ENCODE peak calls at places on chromosomes 1 and 21, in nine cellular contexts. E is AG09309; N is heart right ventricle; V is lower lobe of right lung; H is OCI-LY7; C is CD8-positive, alpha-beta T cell; Y is HL-60; Q is progenitor cell of endocrine pancreas; Z is activated CD8-positive, alpha-beta T cell treated with anti-CD3 and anti-CD28 coated beads for 36 hours. L is an unnamed sample.

GRCh38 chr1:98049370-98050115 is 128.7 kb upstream of the DPYD start:
- DNase-seq in H (no peak), C (no peak), Z (peak), Q (no peak), N (no peak), E (no peak), Y (no peak), V (peak), L (no peak)

GRCh38 chr1:213973129-213973528 is 14.6 kb upstream of the PROX1 start:
- DNase-seq in Q (no peak), Z (no peak), H (no peak), N (no peak), Y (no peak), V (no peak), E (no peak), C (no peak), L (no peak)

GRCh38 chr1:31234309-31234708 is 5.4 kb downstream of the NKAIN1 start:
- DNase-seq in Q (no peak), C (no peak), N (no peak), V (no peak), E (no peak), Y (no peak), H (no peak), Z (no peak), L (no peak)

GRCh38 chr1:167612583-167612982 is 17.4 kb upstream of the RCSD1 start:
- DNase-seq in Q (no peak), E (no peak), H (no peak), C (no peak), V (no peak), Y (no peak), N (no peak), Z (no peak), L (no peak)

GRCh38 chr1:64826991-64827390 is 82.1 kb downstream of the RAVER2 start:
- DNase-seq in Z (no peak), Q (no peak), Y (no peak), N (no peak), H (no peak), E (peak), C (no peak), V (no peak), L (no peak)

GRCh38 chr1:155396874-155397476 is 76.3 kb downstream of the RUSC1 start:
- DNase-seq in V (peak), Q (no peak), Y (no peak), H (no peak), C (no peak), Z (no peak), N (no peak), E (no peak), L (no peak)

GRCh38 chr1:39952359-39953110 is 2.4 kb upstream of the MFSD2A start:
- DNase-seq in V (no peak), N (no peak), E (no peak), Z (no peak), H (no peak), Q (no peak), Y (no peak), C (no peak), L (no peak)

GRCh38 chr21:41888749-41889376 is 9.7 kb upstream of the PRDM15 start:
- DNase-seq in Y (no peak), V (no peak), Z (no peak), H (no peak), E (no peak), C (no peak), Q (no peak), N (no peak), L (no peak)

GRCh38 chr1:198258491-198258890 is 101.7 kb downstream of the NEK7 start:
- DNase-seq in E (peak), H (no peak), N (no peak), Y (no peak), Z (no peak), Q (no peak), V (no peak), C (no peak), L (peak)

GRCh38 chr1:237879195-237879594 is 11.5 kb downstream of the ZP4 start:
- DNase-seq in Y (no peak), Z (no peak), E (no peak), Q (no peak), N (no peak), V (no peak), H (no peak), C (no peak), L (no peak)

GRCh38 chr1:65458730-65459396 is 38.4 kb downstream of the LEPR start:
- DNase-seq in C (no peak), H (no peak), V (no peak), Z (no peak), Y (no peak), Q (no peak), N (no peak), E (no peak), L (no peak)

GRCh38 chr1:1169429-1170214 is 4.1 kb upstream of the TTLL10 start:
- DNase-seq in H (no peak), V (peak), Z (no peak), Y (no peak), N (peak), Q (no peak), E (no peak), C (no peak), L (no peak)

GRCh38 chr1:154567386-154568164 is at the start of gene CHRNB2:
- DNase-seq in E (no peak), Y (peak), Z (peak), V (peak), C (peak), Q (peak), H (peak), N (peak), L (peak)

GRCh38 chr1:39754026-39754569 is 15.4 kb downstream of the PPIE start:
- DNase-seq in Q (no peak), N (no peak), H (no peak), Z (no peak), Y (no peak), V (no peak), E (no peak), C (no peak), L (no peak)

GRCh38 chr21:41926068-41926806 is 27.6 kb downstream of the C2CD2 start:
- DNase-seq in N (no peak), E (no peak), H (peak), Q (no peak), Z (peak), Y (no peak), C (no peak), V (no peak), L (peak)

GRCh38 chr1:162561616-162562451 is at the start of gene UAP1:
- DNase-seq in Z (no peak), Y (peak), V (no peak), Q (no peak), H (peak), E (no peak), C (no peak), N (no peak), L (no peak)

GRCh38 chr1:10836726-10837125 is 40.3 kb upstream of the CASZ1 start:
- DNase-seq in V (no peak), Z (no peak), H (no peak), C (no peak), N (no peak), Q (no peak), Y (no peak), E (no peak), L (no peak)

GRCh38 chr1:223819730-223820514 is 25.8 kb downstream of the TP53BP2 start:
- DNase-seq in Z (no peak), E (peak), C (no peak), Y (no peak), H (no peak), V (no peak), N (no peak), Q (no peak), L (no peak)

GRCh38 chr1:61181016-61181560 is 98.7 kb downstream of the NFIA start:
- DNase-seq in H (no peak), N (no peak), C (no peak), Y (no peak), Z (no peak), Q (no peak), E (no peak), V (no peak), L (no peak)

GRCh38 chr1:172967936-172968335 is 82.8 kb downstream of the TNFSF18 start:
- DNase-seq in H (no peak), N (no peak), Q (no peak), Z (no peak), Y (no peak), E (no peak), V (no peak), C (no peak), L (no peak)

GRCh38 chr1:99606306-99606705 is 39.6 kb upstream of the PALMD start:
- DNase-seq in Y (no peak), E (no peak), V (no peak), N (no peak), H (no peak), Z (no peak), C (no peak), Q (no peak), L (no peak)

GRCh38 chr1:26993237-26994019 is at the start of gene TRNP1:
- DNase-seq in C (peak), Y (peak), H (peak), Z (peak), N (peak), Q (peak), V (peak), E (no peak), L (peak)

GRCh38 chr21:36330904-36331303 is 10.9 kb downstream of the MORC3 start:
- DNase-seq in H (peak), Z (peak), Y (peak), E (no peak), C (peak), N (peak), V (no peak), Q (no peak), L (peak)

GRCh38 chr1:168121314-168122029 is 15.3 kb downstream of the GPR161 start:
- DNase-seq in V (no peak), N (peak), H (no peak), Q (no peak), Y (no peak), C (no peak), E (peak), Z (no peak), L (no peak)

GRCh38 chr21:32371913-32372314 is 20.9 kb downstream of the URB1 start:
- DNase-seq in C (no peak), H (no peak), E (peak), V (no peak), Z (no peak), Y (no peak), Q (no peak), N (no peak), L (no peak)

GRCh38 chr1:175628548-175629317 is 114.7 kb downstream of the TNR start:
- DNase-seq in V (no peak), N (peak), Q (no peak), H (no peak), C (no peak), Y (peak), E (no peak), Z (no peak), L (no peak)

DNA sequence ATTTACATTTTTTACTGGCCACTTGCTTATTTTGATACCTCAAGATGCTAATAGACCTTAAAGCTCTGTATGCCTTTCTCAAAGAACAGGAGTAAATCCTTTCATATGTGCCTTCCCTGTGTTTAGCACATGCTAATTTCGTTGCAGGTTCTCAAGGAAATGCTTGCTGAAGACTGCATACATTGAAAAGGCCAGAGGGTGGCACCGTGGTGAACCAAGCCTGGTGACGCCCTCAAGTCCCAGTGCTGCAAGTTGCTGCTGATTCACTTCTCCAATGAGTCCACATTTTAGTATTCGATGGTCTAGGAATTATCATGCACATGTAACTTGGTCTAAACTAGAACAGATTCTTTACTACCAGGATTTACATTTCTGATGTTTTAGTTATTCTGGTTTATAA is 94.1 kb downstream of the CLDN17 start:
- DNase-seq in Y (peak), C (no peak), V (no peak), H (no peak), E (no peak), Z (peak), Q (no peak), N (no peak), L (no peak)
- TF ChIP-seq CTCF in Y (no peak), C (no peak), V (peak), H (peak), E (no peak), Z (no peak), Q (peak), N (no peak), L (no peak)

GRCh38 chr1:23524163-23524562 is 6.9 kb downstream of the E2F2 start:
- DNase-seq in N (no peak), Y (no peak), V (no peak), Z (no peak), H (no peak), Q (no peak), C (no peak), E (no peak), L (no peak)

GRCh38 chr1:23524716-23525401 is 6.2 kb downstream of the E2F2 start:
- DNase-seq in C (no peak), E (no peak), Z (peak), N (no peak), Q (no peak), V (no peak), Y (peak), H (peak), L (no peak)

GRCh38 chr1:23527366-23527765 is 3.7 kb downstream of the E2F2 start:
- DNase-seq in C (no peak), Q (no peak), Y (peak), H (peak), N (no peak), V (no peak), Z (no peak), E (no peak), L (no peak)

GRCh38 chr1:23526329-23527041 is 4.5 kb downstream of the E2F2 start:
- DNase-seq in Q (no peak), V (no peak), N (no peak), H (peak), E (no peak), C (no peak), Z (no peak), Y (no peak), L (no peak)

GRCh38 chr1:23525558-23526174 is 5.4 kb downstream of the E2F2 start:
- DNase-seq in E (no peak), C (no peak), Z (no peak), N (no peak), Q (no peak), H (peak), Y (peak), V (no peak), L (no peak)
- TF ChIP-seq CTCF in E (no peak), C (no peak), Z (no peak), N (no peak), Q (no peak), H (no peak), Y (no peak), V (no peak), L (no peak)

DNA sequence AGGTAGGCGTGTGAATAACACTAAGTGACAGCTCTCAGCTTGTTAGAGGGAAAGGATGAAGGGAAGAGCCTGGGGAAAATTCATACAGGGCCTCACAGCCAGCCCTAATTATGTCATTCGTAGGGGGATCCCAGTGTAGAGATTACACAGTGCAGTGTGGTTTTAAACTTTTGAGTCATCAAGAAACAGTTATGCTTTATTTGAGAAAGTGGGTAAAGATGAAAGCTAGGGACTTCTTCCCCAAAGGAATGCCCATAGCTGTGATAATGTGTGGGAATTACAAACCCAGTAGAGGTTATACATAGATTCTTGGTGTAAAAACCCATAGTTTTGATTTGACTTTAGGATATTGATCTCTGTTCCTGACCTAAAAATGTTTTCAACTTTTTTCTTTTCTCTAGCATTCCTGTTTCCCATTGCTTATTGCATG is 1.9 kb downstream of the TTF2 start:
- DNase-seq in Y (no peak), C (no peak), V (no peak), Z (peak), E (peak), H (no peak), Q (no peak), N (no peak), L (peak)
- TF ChIP-seq CTCF in Y (no peak), C (no peak), V (no peak), Z (no peak), E (no peak), H (no peak), Q (no peak), N (no peak), L (no peak)

GRCh38 chr1:23796466-23797271 is 3.9 kb downstream of the GALE start:
- DNase-seq in N (no peak), E (no peak), Q (no peak), Z (no peak), Y (no peak), H (no peak), C (no peak), V (no peak), L (no peak)
- TF ChIP-seq CTCF in N (no peak), E (no peak), Q (peak), Z (no peak), Y (no peak), H (peak), C (no peak), V (no peak), L (no peak)